ENCODE peak calls at places on chromosomes 11 and 22, in seven cellular contexts. One of them, this sample, is unnamed.
A peak's percentile ranks its signal among the peaks of the same experiment; 100 is the strongest.

GRCh38 chr22:48440176-48440575 is 1387.5 kb downstream of the BRD1 start:
- DNase-seq in aorta: peak; percentile 32
- DNase-seq in esophagus muscularis mucosa: no peak
- DNase-seq in tibial artery: no peak
- DNase-seq in lower lobe of right lung: peak; percentile 33
- DNase-seq in hepatocyte: no peak
- DNase-seq in BJ: no peak
- DNase-seq in this sample: no peak

GRCh38 chr11:130560000-130560852 is 111.8 kb downstream of the ADAMTS15 start:
- DNase-seq in aorta: no peak
- DNase-seq in esophagus muscularis mucosa: no peak
- DNase-seq in tibial artery: no peak
- DNase-seq in lower lobe of right lung: no peak
- DNase-seq in hepatocyte: peak; percentile 64
- DNase-seq in BJ: no peak
- DNase-seq in this sample: no peak

GRCh38 chr11:9972917-9973504 is 309.1 kb downstream of the SWAP70 start:
- DNase-seq in aorta: no peak
- DNase-seq in esophagus muscularis mucosa: no peak
- DNase-seq in tibial artery: no peak
- DNase-seq in lower lobe of right lung: no peak
- DNase-seq in hepatocyte: peak; percentile 61
- DNase-seq in BJ: no peak
- DNase-seq in this sample: no peak

GRCh38 chr11:16831281-16832192 is 93.1 kb downstream of the C11orf58 start:
- DNase-seq in aorta: no peak
- DNase-seq in esophagus muscularis mucosa: no peak
- DNase-seq in tibial artery: no peak
- DNase-seq in lower lobe of right lung: no peak
- DNase-seq in hepatocyte: no peak
- DNase-seq in BJ: peak; percentile 4
- DNase-seq in this sample: no peak

GRCh38 chr11:74777877-74778276 is 29.2 kb downstream of the RNF169 start:
- DNase-seq in aorta: no peak
- DNase-seq in esophagus muscularis mucosa: no peak
- DNase-seq in tibial artery: no peak
- DNase-seq in lower lobe of right lung: no peak
- DNase-seq in hepatocyte: no peak
- DNase-seq in BJ: no peak
- DNase-seq in this sample: no peak

GRCh38 chr11:101880208-101880607 is 34.6 kb upstream of the CEP126 start:
- DNase-seq in aorta: no peak
- DNase-seq in esophagus muscularis mucosa: no peak
- DNase-seq in tibial artery: no peak
- DNase-seq in lower lobe of right lung: no peak
- DNase-seq in hepatocyte: peak; percentile 61
- DNase-seq in BJ: no peak
- DNase-seq in this sample: no peak

GRCh38 chr11:27317751-27318150 is 45.3 kb downstream of the CCDC34 start:
- DNase-seq in aorta: no peak
- DNase-seq in esophagus muscularis mucosa: no peak
- DNase-seq in tibial artery: no peak
- DNase-seq in lower lobe of right lung: no peak
- DNase-seq in hepatocyte: peak; percentile 26
- DNase-seq in BJ: no peak
- DNase-seq in this sample: no peak

GRCh38 chr11:134385774-134386565 is 26.1 kb downstream of the B3GAT1 start:
- DNase-seq in aorta: no peak
- DNase-seq in esophagus muscularis mucosa: no peak
- DNase-seq in tibial artery: no peak
- DNase-seq in lower lobe of right lung: no peak
- DNase-seq in hepatocyte: peak; percentile 22
- DNase-seq in BJ: no peak
- DNase-seq in this sample: no peak

GRCh38 chr22:38305481-38306448 is 11.5 kb downstream of the CSNK1E start:
- DNase-seq in aorta: no peak
- DNase-seq in esophagus muscularis mucosa: no peak
- DNase-seq in tibial artery: no peak
- DNase-seq in lower lobe of right lung: no peak
- DNase-seq in hepatocyte: peak; percentile 66
- DNase-seq in BJ: no peak
- DNase-seq in this sample: no peak

GRCh38 chr22:30411780-30412179 is 13.8 kb upstream of the MTFP1 start:
- DNase-seq in aorta: no peak
- DNase-seq in esophagus muscularis mucosa: no peak
- DNase-seq in tibial artery: no peak
- DNase-seq in lower lobe of right lung: no peak
- DNase-seq in hepatocyte: no peak
- DNase-seq in BJ: no peak
- DNase-seq in this sample: no peak

GRCh38 chr22:48494256-48494967 is 1333.3 kb downstream of the BRD1 start:
- DNase-seq in aorta: peak; percentile 28
- DNase-seq in esophagus muscularis mucosa: no peak
- DNase-seq in tibial artery: peak; percentile 59
- DNase-seq in lower lobe of right lung: peak; percentile 26
- DNase-seq in hepatocyte: no peak
- DNase-seq in BJ: no peak
- DNase-seq in this sample: no peak

GRCh38 chr11:95897731-95898130 is 26.2 kb downstream of the MTMR2 start:
- DNase-seq in aorta: peak; percentile 28
- DNase-seq in esophagus muscularis mucosa: no peak
- DNase-seq in tibial artery: no peak
- DNase-seq in lower lobe of right lung: no peak
- DNase-seq in hepatocyte: no peak
- DNase-seq in BJ: no peak
- DNase-seq in this sample: no peak

GRCh38 chr11:127059286-127060200 is 59.0 kb upstream of the KIRREL3 start:
- DNase-seq in aorta: no peak
- DNase-seq in esophagus muscularis mucosa: no peak
- DNase-seq in tibial artery: no peak
- DNase-seq in lower lobe of right lung: no peak
- DNase-seq in hepatocyte: no peak
- DNase-seq in BJ: no peak
- DNase-seq in this sample: no peak

GRCh38 chr11:968822-969221 is 43.2 kb downstream of the AP2A2 start:
- DNase-seq in aorta: no peak
- DNase-seq in esophagus muscularis mucosa: no peak
- DNase-seq in tibial artery: no peak
- DNase-seq in lower lobe of right lung: no peak
- DNase-seq in hepatocyte: no peak
- DNase-seq in BJ: no peak
- DNase-seq in this sample: no peak

GRCh38 chr22:50461536-50461935 is 13.3 kb downstream of the SBF1 start:
- DNase-seq in aorta: no peak
- DNase-seq in esophagus muscularis mucosa: no peak
- DNase-seq in tibial artery: no peak
- DNase-seq in lower lobe of right lung: no peak
- DNase-seq in hepatocyte: no peak
- DNase-seq in BJ: no peak
- DNase-seq in this sample: no peak

GRCh38 chr22:50464451-50464850 is 10.4 kb downstream of the SBF1 start:
- DNase-seq in aorta: no peak
- DNase-seq in esophagus muscularis mucosa: no peak
- DNase-seq in tibial artery: no peak
- DNase-seq in lower lobe of right lung: no peak
- DNase-seq in hepatocyte: no peak
- DNase-seq in BJ: no peak
- DNase-seq in this sample: no peak

GRCh38 chr22:50463188-50463900 is 11.5 kb downstream of the SBF1 start:
- DNase-seq in aorta: no peak
- DNase-seq in esophagus muscularis mucosa: no peak
- DNase-seq in tibial artery: no peak
- DNase-seq in lower lobe of right lung: no peak
- DNase-seq in hepatocyte: no peak
- DNase-seq in BJ: no peak
- DNase-seq in this sample: no peak

GRCh38 chr22:50460942-50461341 is 13.9 kb downstream of the SBF1 start:
- DNase-seq in aorta: no peak
- DNase-seq in esophagus muscularis mucosa: no peak
- DNase-seq in tibial artery: no peak
- DNase-seq in lower lobe of right lung: peak; percentile 73
- DNase-seq in hepatocyte: no peak
- DNase-seq in BJ: no peak
- DNase-seq in this sample: no peak

DNA sequence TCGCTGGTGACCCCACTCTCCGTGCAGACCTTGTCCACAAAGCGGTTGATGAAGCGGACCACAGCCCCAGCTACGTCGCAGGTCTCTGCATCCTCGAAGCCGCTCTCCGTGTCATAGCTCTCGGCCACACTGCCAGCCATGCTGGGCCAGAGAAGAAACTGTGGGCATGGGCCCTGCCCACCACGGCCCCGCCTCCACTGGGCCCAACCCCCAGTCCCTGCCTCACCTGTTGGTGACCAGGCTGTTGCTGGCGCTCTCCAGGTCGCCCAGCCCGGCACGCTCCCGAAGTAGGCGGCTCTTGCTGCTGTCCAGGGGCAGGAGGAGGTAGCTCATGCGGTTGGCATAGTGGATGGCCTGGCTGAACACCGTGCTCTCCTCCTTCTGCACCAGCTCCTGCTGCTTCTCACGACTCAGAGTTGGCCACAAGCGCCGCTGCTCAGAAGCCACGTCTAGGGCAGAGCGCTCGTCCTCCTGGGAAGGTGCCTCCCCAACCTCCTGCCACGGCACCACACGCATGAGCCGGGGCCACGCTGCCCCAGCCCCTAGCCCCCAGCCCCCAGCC is 12.8 kb downstream of the SBF1 start:
- DNase-seq in aorta: no peak
- DNase-seq in esophagus muscularis mucosa: no peak
- DNase-seq in tibial artery: no peak
- DNase-seq in lower lobe of right lung: no peak
- DNase-seq in hepatocyte: no peak
- DNase-seq in BJ: no peak
- DNase-seq in this sample: no peak
- H3K36me3 ChIP-seq in aorta: no peaks in the 10 kb centered on the region
- H3K36me3 ChIP-seq in esophagus muscularis mucosa: peaks cover 97% of the 10 kb centered on the region
- H3K36me3 ChIP-seq in tibial artery: peaks cover 100% of the 10 kb centered on the region
- H3K36me3 ChIP-seq in lower lobe of right lung: peaks cover 100% of the 10 kb centered on the region
- H3K36me3 ChIP-seq in hepatocyte: no peaks in the 10 kb centered on the region
- H3K36me3 ChIP-seq in BJ: peaks cover 79% of the 10 kb centered on the region
- H3K36me3 ChIP-seq in this sample: peaks cover 63% of the 10 kb centered on the region

DNA sequence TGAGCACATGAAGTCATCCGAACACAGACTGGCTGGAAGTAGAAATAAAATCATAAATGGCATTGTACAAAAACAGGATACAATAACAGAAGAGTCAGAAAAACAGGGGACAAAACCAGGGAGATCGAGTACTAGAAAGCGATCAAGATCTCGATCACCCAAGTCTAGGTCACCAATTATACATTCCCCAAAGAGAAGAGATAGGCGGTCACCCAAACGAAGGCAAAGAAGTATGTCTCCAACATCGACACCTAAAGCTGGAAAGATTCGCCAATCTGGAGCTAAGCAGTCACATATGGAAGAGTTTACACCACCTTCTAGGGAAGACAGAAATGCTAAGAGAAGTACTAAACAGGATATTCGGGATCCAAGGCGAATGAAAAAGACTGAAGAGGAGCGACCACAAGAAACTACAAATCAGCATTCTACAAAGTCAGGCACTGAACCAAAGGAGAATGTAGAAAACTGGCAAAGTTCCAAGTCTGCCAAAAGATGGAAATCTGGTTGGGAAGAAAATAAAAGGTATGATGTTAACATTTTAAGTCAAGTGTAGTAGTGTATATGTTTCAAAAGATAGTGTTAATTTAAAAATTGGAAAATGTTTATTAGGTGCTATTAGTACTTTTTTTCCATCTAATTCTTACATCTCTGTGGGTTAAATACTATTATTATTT is 9.4 kb downstream of the PCF11 start:
- DNase-seq in aorta: no peak
- DNase-seq in esophagus muscularis mucosa: no peak
- DNase-seq in tibial artery: no peak
- DNase-seq in lower lobe of right lung: no peak
- DNase-seq in hepatocyte: no peak
- DNase-seq in BJ: no peak
- DNase-seq in this sample: no peak
- H3K36me3 ChIP-seq in aorta: peaks cover 4% of the 10 kb centered on the region
- H3K36me3 ChIP-seq in esophagus muscularis mucosa: peaks cover 71% of the 10 kb centered on the region
- H3K36me3 ChIP-seq in tibial artery: peaks cover 58% of the 10 kb centered on the region
- H3K36me3 ChIP-seq in lower lobe of right lung: peaks cover 79% of the 10 kb centered on the region
- H3K36me3 ChIP-seq in hepatocyte: peaks cover 16% of the 10 kb centered on the region
- H3K36me3 ChIP-seq in BJ: peaks cover 11% of the 10 kb centered on the region
- H3K36me3 ChIP-seq in this sample: peaks cover 94% of the 10 kb centered on the region

DNA sequence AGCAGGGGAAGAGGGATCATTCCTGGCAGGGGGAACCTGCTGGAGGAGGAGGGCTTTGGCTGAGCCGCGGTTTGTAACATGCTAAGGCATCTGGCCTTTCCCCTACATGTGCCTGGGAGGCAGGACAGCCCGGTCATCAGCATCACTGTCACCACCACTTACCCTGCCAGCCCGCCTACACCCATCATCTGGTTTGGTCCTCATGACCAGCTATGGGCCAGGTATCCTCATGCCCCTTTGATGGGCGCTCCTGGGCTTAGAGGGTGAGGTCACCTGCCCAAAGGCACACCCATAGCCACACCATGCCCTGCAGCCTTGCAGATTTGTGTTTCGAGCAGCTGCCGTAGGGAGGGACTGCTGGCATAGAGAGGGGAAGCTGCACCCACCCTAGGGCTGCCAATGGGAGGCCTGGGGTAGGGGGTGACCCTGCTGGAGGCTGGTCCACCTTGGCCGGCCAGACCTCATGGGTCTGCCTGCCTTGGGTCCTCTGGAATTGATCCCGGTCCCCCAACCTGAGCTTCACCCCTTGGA is 2.6 kb downstream of the MRGPRF start:
- DNase-seq in aorta: no peak
- DNase-seq in esophagus muscularis mucosa: no peak
- DNase-seq in tibial artery: no peak
- DNase-seq in lower lobe of right lung: peak; percentile 46
- DNase-seq in hepatocyte: no peak
- DNase-seq in BJ: no peak
- DNase-seq in this sample: no peak
- H3K36me3 ChIP-seq in aorta: peaks cover 5% of the 10 kb centered on the region
- H3K36me3 ChIP-seq in esophagus muscularis mucosa: peaks cover 4% of the 10 kb centered on the region
- H3K36me3 ChIP-seq in tibial artery: peaks cover 35% of the 10 kb centered on the region
- H3K36me3 ChIP-seq in lower lobe of right lung: peaks cover 3% of the 10 kb centered on the region
- H3K36me3 ChIP-seq in hepatocyte: no peaks in the 10 kb centered on the region
- H3K36me3 ChIP-seq in BJ: peaks cover 9% of the 10 kb centered on the region
- H3K36me3 ChIP-seq in this sample: no peaks in the 10 kb centered on the region

GRCh38 chr11:61860054-61860903 is 31.1 kb downstream of the FADS3 start:
- DNase-seq in aorta: peak; percentile 60
- DNase-seq in esophagus muscularis mucosa: no peak
- DNase-seq in tibial artery: no peak
- DNase-seq in lower lobe of right lung: no peak
- DNase-seq in hepatocyte: no peak
- DNase-seq in BJ: no peak
- DNase-seq in this sample: no peak

GRCh38 chr11:61862714-61863547 is 28.4 kb downstream of the FADS3 start:
- DNase-seq in aorta: no peak
- DNase-seq in esophagus muscularis mucosa: no peak
- DNase-seq in tibial artery: no peak
- DNase-seq in lower lobe of right lung: no peak
- DNase-seq in hepatocyte: no peak
- DNase-seq in BJ: no peak
- DNase-seq in this sample: peak; percentile 56

GRCh38 chr11:61863548-61864081 is 27.7 kb downstream of the FADS3 start:
- DNase-seq in aorta: no peak
- DNase-seq in esophagus muscularis mucosa: no peak
- DNase-seq in tibial artery: no peak
- DNase-seq in lower lobe of right lung: no peak
- DNase-seq in hepatocyte: no peak
- DNase-seq in BJ: no peak
- DNase-seq in this sample: no peak

GRCh38 chr11:61864814-61865775 is 26.2 kb downstream of the FADS3 start:
- DNase-seq in aorta: no peak
- DNase-seq in esophagus muscularis mucosa: no peak
- DNase-seq in tibial artery: no peak
- DNase-seq in lower lobe of right lung: no peak
- DNase-seq in hepatocyte: no peak
- DNase-seq in BJ: no peak
- DNase-seq in this sample: peak; percentile 61

GRCh38 chr11:61861634-61862033 is 29.7 kb downstream of the FADS3 start:
- DNase-seq in aorta: no peak
- DNase-seq in esophagus muscularis mucosa: no peak
- DNase-seq in tibial artery: no peak
- DNase-seq in lower lobe of right lung: no peak
- DNase-seq in hepatocyte: no peak
- DNase-seq in BJ: no peak
- DNase-seq in this sample: no peak
- H3K36me3 ChIP-seq in aorta: no peaks in the 10 kb centered on the region
- H3K36me3 ChIP-seq in esophagus muscularis mucosa: peaks cover 14% of the 10 kb centered on the region
- H3K36me3 ChIP-seq in tibial artery: peaks cover 78% of the 10 kb centered on the region
- H3K36me3 ChIP-seq in lower lobe of right lung: peaks cover 53% of the 10 kb centered on the region
- H3K36me3 ChIP-seq in hepatocyte: no peaks in the 10 kb centered on the region
- H3K36me3 ChIP-seq in BJ: peaks cover 45% of the 10 kb centered on the region
- H3K36me3 ChIP-seq in this sample: peaks cover 97% of the 10 kb centered on the region

This sample was measured in RWPE2.